ENCODE peak calls at places on chromosomes 12 and 14, in six cellular contexts. P, L, M, R, W and F are unnamed samples.

GRCh38 chr12:76558684-76559276 is 791 bp downstream of the OSBPL8 start:
- DNase-seq in L (peak; percentile 27), M (peak; percentile 66), W (peak; percentile 69), P (no peak), R (peak; percentile 55), F (peak; percentile 36)

GRCh38 chr12:54246011-54246641 is 33.8 kb downstream of the CBX5 start:
- DNase-seq in W (no peak), P (no peak), M (no peak), L (no peak), R (no peak), F (no peak)

GRCh38 chr12:118055144-118055557 is 5.8 kb downstream of the WSB2 start:
- DNase-seq in M (peak; percentile 42), W (peak; percentile 45), L (peak; percentile 46), R (no peak), P (no peak), F (no peak)

GRCh38 chr12:25496098-25496587 is 56.9 kb downstream of the LMNTD1 start:
- DNase-seq in P (no peak), W (no peak), M (no peak), R (no peak), L (peak; percentile 79), F (no peak)

GRCh38 chr12:78441737-78442453 is 422.7 kb upstream of the SYT1 start:
- DNase-seq in W (no peak), L (peak; percentile 37), M (no peak), P (no peak), R (no peak), F (no peak)

GRCh38 chr12:126347421-126347820 is 1282.2 kb downstream of the AACS start:
- DNase-seq in L (no peak), M (no peak), W (no peak), P (no peak), R (no peak), F (no peak)

GRCh38 chr14:104486222-104486743 is 93.3 kb upstream of the C14orf180 start:
- DNase-seq in M (no peak), W (no peak), R (no peak), L (no peak), P (no peak), F (no peak)

GRCh38 chr12:119225454-119225853 is 46.7 kb downstream of the HSPB8 start:
- DNase-seq in M (no peak), W (no peak), P (no peak), R (no peak), L (no peak), F (no peak)

GRCh38 chr12:6226701-6227096 is 26.5 kb downstream of the CD9 start:
- DNase-seq in W (peak; percentile 59), M (no peak), R (no peak), L (no peak), P (no peak), F (no peak)

GRCh38 chr14:57979376-57980048 is 113.6 kb upstream of the SLC35F4 start:
- DNase-seq in M (no peak), P (no peak), L (no peak), R (no peak), W (no peak), F (no peak)

GRCh38 chr14:24443053-24443683 is 592 bp upstream of the SDR39U1 start:
- DNase-seq in M (no peak), L (no peak), W (no peak), P (no peak), R (no peak), F (no peak)

GRCh38 chr14:65415613-65416012 is 3.1 kb downstream of the FUT8 start:
- DNase-seq in R (no peak), W (no peak), P (no peak), M (no peak), L (no peak), F (no peak)

GRCh38 chr12:30269491-30269890 is 426.2 kb downstream of the IPO8 start:
- DNase-seq in L (no peak), R (no peak), W (no peak), M (no peak), P (no peak), F (no peak)

GRCh38 chr12:49553512-49554088 is 14.3 kb downstream of the MCRS1 start:
- DNase-seq in L (peak; percentile 16), W (no peak), R (no peak), M (no peak), P (no peak), F (no peak)

GRCh38 chr12:34218193-34219045 is 196.1 kb downstream of the ALG10 start:
- DNase-seq in R (peak; percentile 34), L (peak; percentile 69), P (no peak), M (peak; percentile 41), W (peak; percentile 61), F (peak; percentile 71)

GRCh38 chr14:105348945-105349699 is 34.6 kb downstream of the PACS2 start:
- DNase-seq in L (no peak), W (no peak), P (no peak), M (no peak), R (no peak), F (no peak)

GRCh38 chr14:96136361-96136760 is 68.3 kb upstream of the BDKRB2 start:
- DNase-seq in P (peak; percentile 50), W (no peak), L (peak; percentile 62), R (no peak), M (no peak), F (no peak)

GRCh38 chr12:80443974-80444666 is at the start of gene PTPRQ:
- DNase-seq in L (peak; percentile 70), R (no peak), M (no peak), W (no peak), P (no peak), F (no peak)

GRCh38 chr12:131773582-131774221 is 54.5 kb upstream of the MMP17 start:
- DNase-seq in P (no peak), M (no peak), R (no peak), L (no peak), W (no peak), F (no peak)

GRCh38 chr14:54374117-54374884 is 22.5 kb upstream of the CDKN3 start:
- DNase-seq in M (no peak), L (peak; percentile 61), W (no peak), P (no peak), R (no peak), F (no peak)

GRCh38 chr14:63991833-63992232 is 139.0 kb downstream of the SYNE2 start:
- DNase-seq in W (no peak), L (no peak), P (no peak), R (no peak), M (no peak), F (no peak)

GRCh38 chr14:63996016-63996415 is 143.2 kb downstream of the SYNE2 start:
- DNase-seq in W (no peak), L (no peak), P (no peak), M (no peak), R (no peak), F (no peak)

GRCh38 chr14:63992858-63993257 is 140.1 kb downstream of the SYNE2 start:
- DNase-seq in L (no peak), W (no peak), M (no peak), P (peak; percentile 83), R (peak; percentile 68), F (no peak)

GRCh38 chr14:63995285-63995684 is 142.5 kb downstream of the SYNE2 start:
- DNase-seq in L (no peak), P (no peak), W (no peak), R (no peak), M (no peak), F (no peak)

DNA sequence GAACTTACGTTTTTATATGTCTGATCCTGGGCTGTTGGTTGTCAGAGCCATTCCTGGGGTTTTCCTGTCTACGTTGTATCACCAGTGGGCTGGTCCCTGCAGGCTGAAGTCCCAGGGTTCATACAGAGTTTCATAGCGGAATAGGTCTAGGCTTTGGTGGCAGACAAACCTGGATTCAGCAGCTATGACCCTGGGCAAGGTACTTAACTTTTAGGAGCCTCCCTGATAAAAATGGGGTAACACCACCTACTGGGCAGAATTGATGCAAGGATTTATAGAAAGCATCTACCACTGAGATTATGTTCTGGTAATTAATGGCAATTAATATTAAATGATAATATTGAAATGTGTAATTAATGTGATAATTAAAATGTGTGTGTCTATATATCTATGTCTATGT is 141.2 kb downstream of the SYNE2 start:
- DNase-seq in R (no peak), P (peak; percentile 17), L (peak; percentile 7), W (no peak), M (no peak), F (no peak)
- TF ChIP-seq CTCF in R (no peak), P (peak; percentile 68), L (peak; percentile 34), W (no peak), M (no peak), F (no peak)

GRCh38 chr14:42533476-42533875 is 926.8 kb downstream of the LRFN5 start:
- DNase-seq in L (no peak), M (no peak), P (no peak), W (no peak), R (no peak), F (no peak)

GRCh38 chr14:42532194-42532593 is 925.5 kb downstream of the LRFN5 start:
- DNase-seq in M (no peak), W (no peak), L (no peak), R (no peak), P (no peak), F (no peak)

GRCh38 chr14:42535397-42535796 is 928.7 kb downstream of the LRFN5 start:
- DNase-seq in R (no peak), L (no peak), M (no peak), P (no peak), W (no peak), F (no peak)
- TF ChIP-seq CTCF in R (no peak), L (no peak), M (no peak), P (no peak), W (no peak), F (no peak)

GRCh38 chr12:67981236-67982164 is 7.7 kb upstream of the IFNG-AS1 start:
- DNase-seq in L (peak; percentile 95), P (peak; percentile 67), R (no peak), W (no peak), M (no peak), F (no peak)

GRCh38 chr12:67982165-67982563 is 7.1 kb upstream of the IFNG-AS1 start:
- DNase-seq in R (no peak), M (no peak), L (peak; percentile 75), P (no peak), W (no peak), F (no peak)

GRCh38 chr12:67980391-67980790 is 8.9 kb upstream of the IFNG-AS1 start:
- DNase-seq in W (no peak), P (no peak), R (no peak), M (no peak), L (peak; percentile 53), F (no peak)

DNA sequence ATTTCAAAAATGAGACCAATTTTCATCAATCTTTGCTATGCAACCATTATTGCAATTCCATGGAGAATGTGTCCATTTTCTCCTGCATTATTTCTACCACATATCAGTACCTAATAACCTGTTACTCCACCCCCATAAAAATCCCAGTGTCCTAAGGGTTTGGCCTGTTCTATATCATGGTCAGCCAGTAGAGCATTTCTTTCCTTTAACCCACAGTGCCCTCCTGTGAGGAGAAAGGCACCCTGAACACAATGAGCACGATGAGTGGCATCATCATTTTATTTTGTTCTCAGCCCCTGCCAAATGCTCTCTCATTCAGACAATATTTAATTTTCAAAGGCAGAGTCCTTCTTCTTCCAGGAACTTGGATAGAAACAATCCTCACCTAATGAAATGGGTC is 11.6 kb upstream of the IFNG-AS1 start:
- DNase-seq in L (no peak), M (no peak), R (no peak), W (no peak), P (no peak), F (no peak)
- TF ChIP-seq CTCF in L (no peak), M (no peak), R (no peak), W (no peak), P (no peak), F (no peak)

DNA sequence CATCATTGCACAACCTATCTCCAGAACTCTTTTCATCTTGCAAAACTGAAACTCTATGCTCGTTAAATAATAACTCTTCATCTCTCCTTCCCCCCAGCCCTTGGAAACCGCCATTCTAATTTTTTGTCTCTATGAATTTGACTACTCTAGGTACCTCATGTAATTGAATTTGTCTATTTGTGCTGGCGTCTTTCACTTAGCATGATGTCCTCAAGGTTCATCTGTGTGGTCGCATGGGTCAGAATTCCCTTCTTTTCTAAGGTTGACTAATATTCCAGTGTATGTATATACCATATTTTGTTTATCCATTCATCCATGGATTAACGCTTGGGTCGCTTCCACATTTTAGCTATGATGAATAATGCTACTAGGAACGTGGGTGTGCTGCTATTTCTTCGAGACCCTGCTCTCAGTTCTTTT is 80.1 kb downstream of the PLXNC1 start:
- DNase-seq in W (no peak), P (no peak), M (no peak), L (no peak), R (no peak), F (no peak)
- TF ChIP-seq CTCF in W (no peak), P (no peak), M (no peak), L (no peak), R (no peak), F (no peak)